ENCODE peak calls at places on chromosomes 16 and 17, in eight cellular contexts. T is HFF-Myc, L is neural progenitor cell, K is foreskin keratinocyte, Q is ovary, E is GM06990, J is A549, Z is left ventricle myocardium inferior. Y is an unnamed sample.

GRCh38 chr17:4573682-4574081 is 10.6 kb upstream of the SMTNL2 start:
- DNase-seq in T (no peak), L (no peak), K (no peak), Q (no peak), E (no peak), J (peak; percentile 67), Z (peak; percentile 67), Y (no peak)

GRCh38 chr17:75267403-75268232 is 3.4 kb downstream of the MIF4GD start:
- DNase-seq in T (no peak), L (peak; percentile 57), K (no peak), Q (no peak), E (no peak), J (no peak), Z (no peak), Y (no peak)

GRCh38 chr17:33416131-33416530 is 123.0 kb upstream of the ASIC2 start:
- DNase-seq in T (no peak), L (no peak), K (no peak), Q (no peak), E (no peak), J (no peak), Z (no peak), Y (no peak)

GRCh38 chr16:27781195-27781524 is 231.2 kb downstream of the KATNIP start:
- DNase-seq in T (no peak), L (no peak), K (no peak), Q (no peak), E (no peak), J (no peak), Z (peak; percentile 45), Y (no peak)

GRCh38 chr17:64291268-64291851 is 28.3 kb upstream of the TEX2 start:
- DNase-seq in T (no peak), L (no peak), K (no peak), Q (no peak), E (no peak), J (no peak), Z (no peak), Y (no peak)

GRCh38 chr16:17371014-17371296 is 99.8 kb downstream of the XYLT1 start:
- DNase-seq in T (no peak), L (no peak), K (no peak), Q (no peak), E (no peak), J (no peak), Z (no peak), Y (no peak)

GRCh38 chr17:6506679-6507231 is 49.6 kb downstream of the PITPNM3 start:
- DNase-seq in T (no peak), L (no peak), K (peak; percentile 60), Q (peak; percentile 40), E (no peak), J (peak; percentile 56), Z (no peak), Y (peak; percentile 49)

GRCh38 chr16:63461248-63461841 is 1425.1 kb upstream of the CDH8 start:
- DNase-seq in T (peak; percentile 7), L (peak; percentile 73), K (no peak), Q (no peak), E (no peak), J (no peak), Z (no peak), Y (peak; percentile 5)

GRCh38 chr17:44935116-44935515 is 12.5 kb downstream of the KIF18B start:
- DNase-seq in T (no peak), L (no peak), K (no peak), Q (no peak), E (no peak), J (no peak), Z (no peak), Y (no peak)

GRCh38 chr17:75373290-75373689 is 32.2 kb downstream of the GRB2 start:
- DNase-seq in T (no peak), L (no peak), K (no peak), Q (no peak), E (no peak), J (no peak), Z (no peak), Y (no peak)

GRCh38 chr17:72667096-72668063 is 425.1 kb downstream of the SLC39A11 start:
- DNase-seq in T (peak; percentile 42), L (no peak), K (no peak), Q (no peak), E (no peak), J (no peak), Z (no peak), Y (no peak)

GRCh38 chr17:77742579-77742978 is 215.9 kb upstream of the TNRC6C start:
- DNase-seq in T (no peak), L (peak; percentile 95), K (no peak), Q (no peak), E (no peak), J (no peak), Z (no peak), Y (no peak)

GRCh38 chr16:53664724-53665345 is 38.8 kb downstream of the RPGRIP1L start:
- DNase-seq in T (peak; percentile 59), L (no peak), K (no peak), Q (no peak), E (no peak), J (no peak), Z (no peak), Y (peak; percentile 93)

GRCh38 chr17:42027961-42028790 is 8.3 kb downstream of the NKIRAS2 start:
- DNase-seq in T (no peak), L (peak; percentile 71), K (no peak), Q (no peak), E (no peak), J (peak; percentile 70), Z (no peak), Y (no peak)

GRCh38 chr17:81036128-81036891 is 1.4 kb downstream of the BAIAP2 start:
- DNase-seq in T (no peak), L (no peak), K (no peak), Q (no peak), E (no peak), J (no peak), Z (no peak), Y (peak; percentile 36)

GRCh38 chr17:81034168-81034777 is 678 bp upstream of the BAIAP2 start:
- DNase-seq in T (no peak), L (peak; percentile 62), K (no peak), Q (no peak), E (no peak), J (no peak), Z (no peak), Y (no peak)

GRCh38 chr17:81035389-81036127 is 607 bp downstream of the BAIAP2 start:
- DNase-seq in T (no peak), L (peak; percentile 54), K (no peak), Q (no peak), E (no peak), J (no peak), Z (no peak), Y (peak; percentile 14)

GRCh38 chr17:81033535-81034167 is 1.3 kb upstream of the BAIAP2 start:
- DNase-seq in T (no peak), L (no peak), K (no peak), Q (no peak), E (no peak), J (no peak), Z (no peak), Y (no peak)

GRCh38 chr17:81034779-81035388 is at the start of gene BAIAP2:
- DNase-seq in T (peak; percentile 59), L (peak; percentile 98), K (no peak), Q (peak; percentile 98), E (peak; percentile 87), J (peak; percentile 100), Z (peak; percentile 98), Y (peak; percentile 85)
- TF ChIP-seq CTCF in T (no peak), L (peak; percentile 31), K (peak; percentile 16), Q (peak; percentile 11), E (peak; percentile 13), J (peak; percentile 36), Z (no peak), Y (no peak)

DNA sequence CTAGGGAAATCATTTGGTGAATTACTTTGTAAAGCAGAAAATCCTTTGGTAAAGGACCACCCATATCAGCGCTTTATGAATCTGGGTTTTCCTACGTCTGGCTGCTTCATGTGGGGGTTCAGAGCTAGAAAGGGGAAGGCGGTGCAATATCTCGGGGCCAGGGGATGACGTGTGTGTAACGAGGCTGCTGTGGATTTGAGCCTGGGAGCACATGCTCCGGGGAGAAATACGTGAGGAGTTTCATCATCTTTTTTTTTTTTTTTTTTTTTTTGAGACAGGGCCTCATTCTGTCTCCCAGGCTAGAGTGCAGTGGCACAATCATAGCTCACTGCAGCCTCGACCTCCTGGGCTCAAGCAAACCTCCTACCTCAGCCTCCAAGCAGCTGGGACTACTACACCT is 3.5 kb upstream of the SRL start:
- DNase-seq in T (no peak), L (no peak), K (no peak), Q (no peak), E (no peak), J (no peak), Z (no peak), Y (no peak)
- TF ChIP-seq CTCF in T (no peak), L (no peak), K (no peak), Q (no peak), E (no peak), J (no peak), Z (no peak), Y (no peak)

DNA sequence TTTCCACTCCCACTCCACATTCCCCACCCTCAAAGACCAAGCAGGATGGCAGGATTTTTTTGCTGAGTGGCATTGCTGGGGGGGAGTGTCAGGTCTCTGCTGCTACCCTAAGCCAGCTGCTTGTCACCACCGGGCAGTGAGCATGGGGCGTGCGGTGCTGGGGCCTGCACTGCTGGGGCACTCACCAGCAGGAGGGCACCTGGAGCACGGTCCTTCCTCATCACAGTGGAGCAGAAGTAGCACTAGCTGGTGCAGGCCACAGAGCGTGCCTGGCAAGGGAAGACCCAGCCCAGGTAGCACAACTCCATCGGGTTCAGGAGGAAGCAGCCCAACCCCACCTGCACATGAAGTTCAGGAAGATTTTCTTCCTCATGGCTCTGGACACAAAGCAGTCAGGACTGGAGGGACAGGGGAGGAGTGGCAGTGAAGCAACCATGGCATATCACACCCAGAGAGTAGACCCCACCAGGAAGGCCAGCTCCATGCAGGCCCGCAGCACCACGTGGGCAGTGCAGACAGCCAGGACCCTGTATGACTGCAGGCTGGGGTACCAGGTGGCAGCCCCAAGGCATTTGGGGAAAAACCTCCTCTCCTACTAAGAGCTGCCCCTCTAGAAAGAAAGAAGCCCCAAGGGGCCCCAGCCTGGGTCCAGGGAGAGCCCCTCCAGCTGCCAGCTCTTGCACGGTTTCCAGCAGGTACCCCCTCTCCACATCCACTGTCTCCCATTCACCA is 16.8 kb upstream of the MYO18A start:
- DNase-seq in T (no peak), L (no peak), K (no peak), Q (no peak), E (no peak), J (no peak), Z (no peak), Y (no peak)
- TF ChIP-seq CTCF in T (no peak), L (no peak), K (no peak), Q (no peak), E (no peak), J (no peak), Z (no peak), Y (no peak)

GRCh38 chr16:11497851-11498289 is 88.8 kb downstream of the LITAF start:
- DNase-seq in T (no peak), L (peak; percentile 42), K (peak; percentile 32), Q (peak; percentile 71), E (no peak), J (no peak), Z (no peak), Y (peak; percentile 28)

GRCh38 chr16:11499295-11500089 is 87.2 kb downstream of the LITAF start:
- DNase-seq in T (no peak), L (no peak), K (peak; percentile 16), Q (no peak), E (no peak), J (peak; percentile 43), Z (no peak), Y (no peak)

GRCh38 chr16:11495066-11495407 is 91.7 kb downstream of the LITAF start:
- DNase-seq in T (no peak), L (no peak), K (no peak), Q (no peak), E (no peak), J (no peak), Z (no peak), Y (no peak)

GRCh38 chr16:11498683-11499082 is 88.0 kb downstream of the LITAF start:
- DNase-seq in T (no peak), L (no peak), K (no peak), Q (no peak), E (no peak), J (no peak), Z (no peak), Y (no peak)

GRCh38 chr16:11497329-11497805 is 89.4 kb downstream of the LITAF start:
- DNase-seq in T (no peak), L (peak; percentile 66), K (peak; percentile 80), Q (peak; percentile 72), E (no peak), J (peak; percentile 88), Z (peak; percentile 89), Y (peak; percentile 74)
- TF ChIP-seq CTCF in T (no peak), L (no peak), K (peak; percentile 41), Q (no peak), E (no peak), J (no peak), Z (peak; percentile 28), Y (peak; percentile 47)

Y was measured in HFFc6.